ENCODE peak calls at places on chromosomes 11 and 22, in six cellular contexts. J, I, T, E, Q and Y are unnamed samples.

GRCh38 chr11:119854521-119854920 is 125.5 kb upstream of the NECTIN1 start:
- DNase-seq in T (no peak), E (no peak), Q (no peak), J (no peak), I (no peak), Y (no peak)

GRCh38 chr11:111476366-111476765 is 35.8 kb downstream of the BTG4 start:
- DNase-seq in T (peak; percentile 3), J (no peak), E (no peak), I (no peak), Q (peak; percentile 14), Y (no peak)

GRCh38 chr11:76245720-76246119 is 39.4 kb upstream of the WNT11 start:
- DNase-seq in E (no peak), J (no peak), I (no peak), T (no peak), Q (no peak), Y (no peak)

GRCh38 chr11:115618428-115618827 is 114.2 kb upstream of the CADM1 start:
- DNase-seq in J (no peak), T (no peak), E (no peak), Q (no peak), I (no peak), Y (no peak)

GRCh38 chr11:86641537-86642270 is 30.7 kb downstream of the ME3 start:
- DNase-seq in T (no peak), E (no peak), I (no peak), Q (no peak), J (no peak), Y (no peak)

GRCh38 chr11:121482231-121483129 is 29.7 kb upstream of the SORL1-AS1 start:
- DNase-seq in J (no peak), I (no peak), Q (no peak), T (no peak), E (no peak), Y (no peak)

GRCh38 chr11:102306817-102307814 is 10.2 kb upstream of the BIRC3 start:
- DNase-seq in I (no peak), E (no peak), Q (no peak), T (peak; percentile 46), J (no peak), Y (no peak)

GRCh38 chr11:73154178-73154577 is 12.1 kb upstream of the FCHSD2 start:
- DNase-seq in J (no peak), T (no peak), I (no peak), Q (no peak), E (no peak), Y (no peak)

GRCh38 chr11:38100836-38101235 is 1502.8 kb upstream of the RAG2 start:
- DNase-seq in J (no peak), T (no peak), I (no peak), Q (no peak), E (no peak), Y (no peak)

GRCh38 chr11:122491486-122491885 is 164.0 kb upstream of the UBASH3B start:
- DNase-seq in T (no peak), J (no peak), E (no peak), Q (peak; percentile 63), I (no peak), Y (peak; percentile 52)

GRCh38 chr11:18721576-18722292 is 4.3 kb downstream of the IGSF22 start:
- DNase-seq in Q (peak; percentile 54), T (peak; percentile 31), I (peak; percentile 61), E (peak; percentile 67), J (no peak), Y (peak; percentile 66)

GRCh38 chr11:46348566-46348981 is 1.3 kb downstream of the DGKZ start:
- DNase-seq in I (no peak), T (no peak), Q (no peak), E (no peak), J (no peak), Y (no peak)

GRCh38 chr11:77879218-77879617 is 58.3 kb downstream of the AAMDC start:
- DNase-seq in E (no peak), I (no peak), J (peak; percentile 79), T (no peak), Q (peak; percentile 70), Y (no peak)

GRCh38 chr11:69537126-69537525 is 55.7 kb downstream of the LINC01488 start:
- DNase-seq in J (no peak), T (no peak), E (no peak), I (no peak), Q (no peak), Y (no peak)

GRCh38 chr11:112579282-112579681 is 318.6 kb upstream of the PLET1 start:
- DNase-seq in E (no peak), I (no peak), Q (no peak), J (no peak), T (no peak), Y (no peak)

GRCh38 chr22:25628494-25628893 is 64.0 kb downstream of the GRK3 start:
- DNase-seq in T (no peak), I (no peak), Q (no peak), E (no peak), J (no peak), Y (no peak)

GRCh38 chr11:131169057-131169456 is 201.4 kb upstream of the NTM start:
- DNase-seq in T (no peak), J (no peak), E (no peak), I (no peak), Q (no peak), Y (no peak)

GRCh38 chr11:23590909-23591308 is 730.6 kb upstream of the CCDC179 start:
- DNase-seq in J (no peak), T (no peak), Q (no peak), E (no peak), I (no peak), Y (no peak)

GRCh38 chr22:37485714-37486223 is 415 bp downstream of the MFNG start:
- DNase-seq in E (no peak), T (no peak), Q (no peak), J (no peak), I (no peak), Y (no peak)

GRCh38 chr11:116454020-116454645 is 318.7 kb downstream of the BUD13 start:
- DNase-seq in Q (peak; percentile 26), J (no peak), E (peak; percentile 19), I (peak; percentile 54), T (no peak), Y (no peak)

GRCh38 chr11:126993599-126993998 is 7.0 kb downstream of the KIRREL3 start:
- DNase-seq in I (no peak), J (no peak), T (no peak), Q (no peak), E (no peak), Y (peak; percentile 63)

GRCh38 chr11:48043111-48043997 is 63.0 kb downstream of the PTPRJ start:
- DNase-seq in I (no peak), E (no peak), J (no peak), Q (no peak), T (no peak), Y (no peak)

GRCh38 chr11:65381721-65382035 is 768 bp downstream of the SLC25A45 start:
- DNase-seq in J (peak; percentile 45), I (peak; percentile 60), Q (peak; percentile 50), T (no peak), E (peak; percentile 64), Y (peak; percentile 56)

GRCh38 chr11:105298630-105299029 is 159.1 kb upstream of the CARD18 start:
- DNase-seq in I (peak; percentile 10), T (peak; percentile 12), Q (peak; percentile 35), E (no peak), J (no peak), Y (peak; percentile 10)

GRCh38 chr11:132037961-132038360 is 667.5 kb downstream of the NTM start:
- DNase-seq in J (no peak), I (no peak), E (no peak), T (no peak), Q (no peak), Y (no peak)

GRCh38 chr22:50656122-50657070 is 16.2 kb upstream of the SHANK3 start:
- DNase-seq in Q (peak; percentile 69), J (peak; percentile 37), T (peak; percentile 61), E (peak; percentile 51), I (peak; percentile 83), Y (peak; percentile 67)

GRCh38 chr22:31346733-31347250 is 646 bp upstream of the PATZ1 start:
- DNase-seq in Q (peak; percentile 28), E (peak; percentile 62), J (peak; percentile 49), T (no peak), I (peak; percentile 38), Y (peak; percentile 41)

GRCh38 chr11:116691779-116692178 is 81.0 kb downstream of the BUD13 start:
- DNase-seq in J (peak; percentile 36), Q (peak; percentile 19), T (no peak), E (peak; percentile 66), I (peak; percentile 77), Y (peak; percentile 75)

GRCh38 chr11:113477321-113477720 is 2.1 kb upstream of the DRD2 start:
- DNase-seq in J (no peak), E (no peak), T (no peak), Q (no peak), I (no peak), Y (no peak)

GRCh38 chr11:12216542-12217422 is 106.4 kb downstream of the MICAL2 start:
- DNase-seq in T (no peak), J (no peak), I (no peak), E (no peak), Q (no peak), Y (no peak)

GRCh38 chr11:16738949-16739262 is 459 bp downstream of the C11orf58 start:
- DNase-seq in I (no peak), T (no peak), J (no peak), E (peak; percentile 5), Q (no peak), Y (peak; percentile 12)

GRCh38 chr11:95891423-95892177 is 32.3 kb downstream of the MTMR2 start:
- DNase-seq in J (no peak), T (no peak), E (peak; percentile 31), Q (no peak), I (no peak), Y (peak; percentile 13)

GRCh38 chr11:122758974-122759373 is 79.3 kb upstream of the CRTAM start:
- DNase-seq in J (no peak), E (no peak), T (peak; percentile 19), I (no peak), Q (peak; percentile 58), Y (no peak)

GRCh38 chr11:98234698-98235097 is 786.1 kb upstream of the CNTN5 start:
- DNase-seq in Q (no peak), I (no peak), J (no peak), T (no peak), E (no peak), Y (no peak)